ENCODE peak calls at places on chromosome 6, in four cellular contexts. One of them, this sample, is unnamed.

GRCh38 chr6:165616116-165616515 is 46.9 kb downstream of the PDE10A start:
- DNase-seq in body of pancreas: no peak
- DNase-seq in astrocyte: no peak
- DNase-seq in fibroblast of the aortic adventitia: peak
- DNase-seq in this sample: peak

GRCh38 chr6:144007455-144007778 is 642 bp downstream of the PLAGL1 start:
- DNase-seq in fibroblast of the aortic adventitia: peak
- DNase-seq in astrocyte: no peak
- DNase-seq in body of pancreas: no peak
- DNase-seq in this sample: no peak

GRCh38 chr6:36120539-36120938 is 9.8 kb upstream of the MAPK13 start:
- DNase-seq in astrocyte: no peak
- DNase-seq in fibroblast of the aortic adventitia: no peak
- DNase-seq in body of pancreas: peak
- DNase-seq in this sample: no peak

GRCh38 chr6:83853178-83853967 is at the start of gene RIPPLY2:
- DNase-seq in astrocyte: peak
- DNase-seq in body of pancreas: peak
- DNase-seq in fibroblast of the aortic adventitia: peak
- DNase-seq in this sample: peak

GRCh38 chr6:2450546-2450945 is 205.1 kb upstream of the GMDS start:
- DNase-seq in fibroblast of the aortic adventitia: no peak
- DNase-seq in astrocyte: no peak
- DNase-seq in body of pancreas: peak
- DNase-seq in this sample: no peak

GRCh38 chr6:145051661-145052060 is 683.7 kb downstream of the EPM2A start:
- DNase-seq in astrocyte: no peak
- DNase-seq in fibroblast of the aortic adventitia: peak
- DNase-seq in body of pancreas: no peak
- DNase-seq in this sample: no peak

GRCh38 chr6:34511214-34511922 is 44.8 kb downstream of the SPDEF start:
- DNase-seq in astrocyte: no peak
- DNase-seq in fibroblast of the aortic adventitia: no peak
- DNase-seq in body of pancreas: no peak
- DNase-seq in this sample: no peak

GRCh38 chr6:4021862-4022715 is 56.8 kb downstream of the FAM217A start:
- DNase-seq in body of pancreas: no peak
- DNase-seq in fibroblast of the aortic adventitia: peak
- DNase-seq in astrocyte: peak
- DNase-seq in this sample: no peak

GRCh38 chr6:72642435-72642834 is 20.6 kb downstream of the KCNQ5 start:
- DNase-seq in fibroblast of the aortic adventitia: no peak
- DNase-seq in body of pancreas: no peak
- DNase-seq in astrocyte: no peak
- DNase-seq in this sample: no peak

GRCh38 chr6:33064723-33065122 is 8.7 kb downstream of the HLA-DPA1 start:
- DNase-seq in body of pancreas: no peak
- DNase-seq in astrocyte: no peak
- DNase-seq in fibroblast of the aortic adventitia: no peak
- DNase-seq in this sample: no peak

GRCh38 chr6:34791164-34791841 is 580 bp upstream of the BLTP3A start:
- DNase-seq in astrocyte: peak
- DNase-seq in fibroblast of the aortic adventitia: no peak
- DNase-seq in body of pancreas: peak
- DNase-seq in this sample: peak

GRCh38 chr6:24257282-24257681 is 100.6 kb downstream of the DCDC2 start:
- DNase-seq in astrocyte: no peak
- DNase-seq in fibroblast of the aortic adventitia: no peak
- DNase-seq in body of pancreas: no peak
- DNase-seq in this sample: no peak

GRCh38 chr6:108363756-108364356 is 69.0 kb downstream of the AFG1L start:
- DNase-seq in fibroblast of the aortic adventitia: no peak
- DNase-seq in body of pancreas: no peak
- DNase-seq in astrocyte: peak
- DNase-seq in this sample: no peak

GRCh38 chr6:137235686-137236085 is 16.5 kb upstream of the IFNGR1 start:
- DNase-seq in astrocyte: no peak
- DNase-seq in body of pancreas: no peak
- DNase-seq in fibroblast of the aortic adventitia: no peak
- DNase-seq in this sample: no peak

GRCh38 chr6:137102851-137103492 is 58.2 kb upstream of the IL20RA start:
- DNase-seq in fibroblast of the aortic adventitia: no peak
- DNase-seq in astrocyte: no peak
- DNase-seq in body of pancreas: no peak
- DNase-seq in this sample: no peak

GRCh38 chr6:112683926-112684325 is 336.8 kb downstream of the RFPL4B start:
- DNase-seq in body of pancreas: no peak
- DNase-seq in fibroblast of the aortic adventitia: peak
- DNase-seq in astrocyte: peak
- DNase-seq in this sample: peak

GRCh38 chr6:22825210-22825609 is 255.8 kb downstream of the HDGFL1 start:
- DNase-seq in fibroblast of the aortic adventitia: no peak
- DNase-seq in body of pancreas: no peak
- DNase-seq in astrocyte: no peak
- DNase-seq in this sample: no peak

GRCh38 chr6:16104624-16105023 is 24.3 kb upstream of the MYLIP start:
- DNase-seq in astrocyte: no peak
- DNase-seq in body of pancreas: no peak
- DNase-seq in fibroblast of the aortic adventitia: no peak
- DNase-seq in this sample: no peak

GRCh38 chr6:16316741-16317251 is 78.4 kb downstream of the GMPR start:
- DNase-seq in fibroblast of the aortic adventitia: peak
- DNase-seq in body of pancreas: peak
- DNase-seq in astrocyte: peak
- DNase-seq in this sample: no peak

GRCh38 chr6:125839471-125839870 is 48.7 kb downstream of the NCOA7 start:
- DNase-seq in body of pancreas: no peak
- DNase-seq in fibroblast of the aortic adventitia: no peak
- DNase-seq in astrocyte: peak
- DNase-seq in this sample: peak

GRCh38 chr6:88008821-88009220 is 38.8 kb upstream of the SPACA1 start:
- DNase-seq in astrocyte: peak
- DNase-seq in fibroblast of the aortic adventitia: no peak
- DNase-seq in body of pancreas: no peak
- DNase-seq in this sample: no peak

GRCh38 chr6:37210313-37210898 is 40.5 kb downstream of the PIM1 start:
- DNase-seq in astrocyte: peak
- DNase-seq in body of pancreas: peak
- DNase-seq in fibroblast of the aortic adventitia: peak
- DNase-seq in this sample: peak

DNA sequence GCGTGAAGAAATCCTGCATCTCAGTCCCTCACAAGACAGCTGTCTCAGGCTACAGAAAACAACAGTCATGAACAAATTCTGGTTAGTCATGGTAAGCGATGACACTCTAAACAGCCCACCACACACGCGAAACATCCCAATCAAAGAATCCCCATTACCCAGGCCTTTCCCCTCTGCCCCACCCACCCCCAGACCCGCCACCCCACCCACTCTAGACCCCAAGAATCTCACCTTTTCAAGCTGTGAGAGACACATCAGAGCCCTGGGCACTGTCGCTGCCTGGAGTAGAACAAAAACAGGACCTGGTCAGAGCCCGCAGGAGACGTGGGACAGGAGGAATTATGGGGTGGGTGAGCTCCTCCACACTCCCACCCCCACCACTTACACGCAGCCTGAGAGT is 2.7 kb downstream of the HLA-B start:
- DNase-seq in body of pancreas: no peak
- DNase-seq in fibroblast of the aortic adventitia: no peak
- DNase-seq in astrocyte: no peak
- DNase-seq in this sample: no peak
- H3K4me3 ChIP-seq in body of pancreas: no peak
- H3K4me3 ChIP-seq in fibroblast of the aortic adventitia: no peak
- H3K4me3 ChIP-seq in astrocyte: no peak
- H3K4me3 ChIP-seq in this sample: no peak

GRCh38 chr6:139776051-139776450 is 401.6 kb upstream of the CITED2 start:
- DNase-seq in astrocyte: no peak
- DNase-seq in body of pancreas: peak
- DNase-seq in fibroblast of the aortic adventitia: no peak
- DNase-seq in this sample: no peak

GRCh38 chr6:139777202-139777970 is 402.9 kb upstream of the CITED2 start:
- DNase-seq in body of pancreas: peak
- DNase-seq in astrocyte: no peak
- DNase-seq in fibroblast of the aortic adventitia: no peak
- DNase-seq in this sample: peak

GRCh38 chr6:139778113-139778512 is 403.7 kb upstream of the CITED2 start:
- DNase-seq in astrocyte: no peak
- DNase-seq in fibroblast of the aortic adventitia: no peak
- DNase-seq in body of pancreas: no peak
- DNase-seq in this sample: no peak

GRCh38 chr6:139779988-139780774 is 405.7 kb upstream of the CITED2 start:
- DNase-seq in astrocyte: no peak
- DNase-seq in body of pancreas: peak
- DNase-seq in fibroblast of the aortic adventitia: no peak
- DNase-seq in this sample: no peak

GRCh38 chr6:139778688-139779087 is 404.2 kb upstream of the CITED2 start:
- DNase-seq in body of pancreas: no peak
- DNase-seq in fibroblast of the aortic adventitia: peak
- DNase-seq in astrocyte: peak
- DNase-seq in this sample: no peak
- H3K4me3 ChIP-seq in body of pancreas: no peak
- H3K4me3 ChIP-seq in fibroblast of the aortic adventitia: no peak
- H3K4me3 ChIP-seq in astrocyte: no peak
- H3K4me3 ChIP-seq in this sample: no peak

GRCh38 chr6:106886922-106887797 is 87.4 kb downstream of the CD24 start:
- DNase-seq in astrocyte: no peak
- DNase-seq in body of pancreas: peak
- DNase-seq in fibroblast of the aortic adventitia: no peak
- DNase-seq in this sample: no peak
- H3K4me3 ChIP-seq in astrocyte: no peak
- H3K4me3 ChIP-seq in body of pancreas: no peak
- H3K4me3 ChIP-seq in fibroblast of the aortic adventitia: no peak
- H3K4me3 ChIP-seq in this sample: no peak

GRCh38 chr6:138429731-138430130 is 25.7 kb downstream of the HEBP2 start:
- DNase-seq in astrocyte: peak
- DNase-seq in fibroblast of the aortic adventitia: no peak
- DNase-seq in body of pancreas: no peak
- DNase-seq in this sample: no peak

GRCh38 chr6:138431276-138432062 is 27.4 kb downstream of the HEBP2 start:
- DNase-seq in fibroblast of the aortic adventitia: no peak
- DNase-seq in astrocyte: no peak
- DNase-seq in body of pancreas: no peak
- DNase-seq in this sample: no peak

GRCh38 chr6:138426500-138427123 is 22.6 kb downstream of the HEBP2 start:
- DNase-seq in fibroblast of the aortic adventitia: no peak
- DNase-seq in body of pancreas: no peak
- DNase-seq in astrocyte: no peak
- DNase-seq in this sample: no peak

GRCh38 chr6:138430361-138431145 is 26.5 kb downstream of the HEBP2 start:
- DNase-seq in body of pancreas: no peak
- DNase-seq in astrocyte: no peak
- DNase-seq in fibroblast of the aortic adventitia: no peak
- DNase-seq in this sample: no peak

GRCh38 chr6:138428943-138429616 is 25.1 kb downstream of the HEBP2 start:
- DNase-seq in body of pancreas: peak
- DNase-seq in astrocyte: peak
- DNase-seq in fibroblast of the aortic adventitia: peak
- DNase-seq in this sample: peak
- H3K4me3 ChIP-seq in body of pancreas: no peak
- H3K4me3 ChIP-seq in astrocyte: no peak
- H3K4me3 ChIP-seq in fibroblast of the aortic adventitia: no peak
- H3K4me3 ChIP-seq in this sample: no peak

GRCh38 chr6:142302427-142303190 is 802 bp downstream of the ADGRG6 start:
- DNase-seq in astrocyte: no peak
- DNase-seq in fibroblast of the aortic adventitia: no peak
- DNase-seq in body of pancreas: no peak
- DNase-seq in this sample: no peak
- H3K4me3 ChIP-seq in astrocyte: peak
- H3K4me3 ChIP-seq in fibroblast of the aortic adventitia: peak
- H3K4me3 ChIP-seq in body of pancreas: no peak
- H3K4me3 ChIP-seq in this sample: peak

This sample was measured in fibroblast of villous mesenchyme.